ENCODE peak calls at places on chromosomes 3 and 15, in four cellular contexts. R is bronchial epithelial cell, W is cardiac muscle cell, T is suprapubic skin. J is an unnamed sample.

GRCh38 chr3:102904629-102905028 is 469.8 kb downstream of the ZPLD1 start:
- DNase-seq in R (no peak), W (no peak), T (no peak), J (no peak)

GRCh38 chr3:176937546-176937945 is 259.7 kb downstream of the TBL1XR1 start:
- DNase-seq in R (no peak), W (peak), T (no peak), J (no peak)

GRCh38 chr3:8020459-8020858 is 481.2 kb upstream of the LMCD1 start:
- DNase-seq in R (no peak), W (no peak), T (no peak), J (no peak)

GRCh38 chr15:71957026-71957425 is 146.7 kb downstream of the NR2E3 start:
- DNase-seq in R (no peak), W (no peak), T (no peak), J (no peak)

GRCh38 chr3:188259611-188260010 is 105.7 kb downstream of the LPP start:
- DNase-seq in R (no peak), W (no peak), T (no peak), J (no peak)

GRCh38 chr15:91271565-91272153 is 171.6 kb downstream of the SV2B start:
- DNase-seq in R (peak), W (peak), T (no peak), J (peak)

GRCh38 chr3:27293954-27294353 is 75.2 kb downstream of the NEK10 start:
- DNase-seq in R (peak), W (no peak), T (no peak), J (peak)

GRCh38 chr3:155657161-155657560 is 87.7 kb downstream of the PLCH1 start:
- DNase-seq in R (no peak), W (no peak), T (no peak), J (no peak)

GRCh38 chr3:114878119-114878839 is 268.8 kb downstream of the ZBTB20 start:
- DNase-seq in R (peak), W (peak), T (no peak), J (peak)

GRCh38 chr3:106338582-106339219 is 469.9 kb upstream of the CBLB start:
- DNase-seq in R (no peak), W (no peak), T (no peak), J (no peak)

GRCh38 chr3:178086419-178086818 is 449.8 kb upstream of the KCNMB2 start:
- DNase-seq in R (no peak), W (no peak), T (no peak), J (no peak)

GRCh38 chr3:99842826-99843589 is 25.3 kb downstream of the CMSS1 start:
- DNase-seq in R (peak), W (peak), T (no peak), J (peak)

GRCh38 chr3:114484895-114485294 is 191.1 kb downstream of the TIGIT start:
- DNase-seq in R (no peak), W (no peak), T (no peak), J (no peak)

GRCh38 chr3:186342197-186342596 is 19.8 kb downstream of the DGKG start:
- DNase-seq in R (no peak), W (no peak), T (no peak), J (no peak)
- H3K4me3 ChIP-seq in R (no peak), W (no peak), T (no peak), J (no peak)

DNA sequence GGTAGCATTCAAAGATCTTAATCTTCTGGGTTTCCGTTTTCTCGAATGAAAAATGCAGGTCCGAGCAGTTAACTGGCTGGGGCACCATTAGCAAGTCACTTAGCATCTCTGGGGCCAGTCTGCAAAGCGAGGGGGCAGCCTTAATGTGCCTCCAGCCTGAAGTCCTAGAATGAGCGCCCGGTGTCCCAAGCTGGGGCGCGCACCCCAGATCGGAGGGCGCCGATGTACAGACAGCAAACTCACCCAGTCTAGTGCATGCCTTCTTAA is at the start of gene PATL2:
- DNase-seq in R (no peak), W (no peak), T (no peak), J (no peak)
- TF ChIP-seq CTCF in R (no peak), W (no peak), T (no peak), J (no peak)

GRCh38 chr3:12719984-12720656 is 38.9 kb downstream of the TMEM40 start:
- DNase-seq in R (peak), W (peak), T (peak), J (peak)

GRCh38 chr3:12725436-12725835 is 33.6 kb downstream of the TMEM40 start:
- DNase-seq in R (no peak), W (no peak), T (no peak), J (no peak)

GRCh38 chr3:12724794-12725193 is 34.3 kb downstream of the TMEM40 start:
- DNase-seq in R (no peak), W (no peak), T (no peak), J (no peak)

GRCh38 chr3:12719541-12719940 is 39.5 kb downstream of the TMEM40 start:
- DNase-seq in R (no peak), W (no peak), T (no peak), J (no peak)

GRCh38 chr3:12722205-12722604 is 36.9 kb downstream of the TMEM40 start:
- DNase-seq in R (no peak), W (no peak), T (no peak), J (no peak)
- H3K4me3 ChIP-seq in R (no peak), W (no peak), T (no peak), J (no peak)

GRCh38 chr3:59930170-59930569 is 880.3 kb upstream of the CFAP20DC start:
- DNase-seq in R (no peak), W (no peak), T (no peak), J (no peak)

GRCh38 chr3:59920801-59921200 is 871.0 kb upstream of the CFAP20DC start:
- DNase-seq in R (no peak), W (no peak), T (no peak), J (no peak)

GRCh38 chr3:59927061-59927460 is 877.2 kb upstream of the CFAP20DC start:
- DNase-seq in R (no peak), W (no peak), T (no peak), J (no peak)

GRCh38 chr3:59922226-59922625 is 872.4 kb upstream of the CFAP20DC start:
- DNase-seq in R (no peak), W (no peak), T (no peak), J (no peak)

DNA sequence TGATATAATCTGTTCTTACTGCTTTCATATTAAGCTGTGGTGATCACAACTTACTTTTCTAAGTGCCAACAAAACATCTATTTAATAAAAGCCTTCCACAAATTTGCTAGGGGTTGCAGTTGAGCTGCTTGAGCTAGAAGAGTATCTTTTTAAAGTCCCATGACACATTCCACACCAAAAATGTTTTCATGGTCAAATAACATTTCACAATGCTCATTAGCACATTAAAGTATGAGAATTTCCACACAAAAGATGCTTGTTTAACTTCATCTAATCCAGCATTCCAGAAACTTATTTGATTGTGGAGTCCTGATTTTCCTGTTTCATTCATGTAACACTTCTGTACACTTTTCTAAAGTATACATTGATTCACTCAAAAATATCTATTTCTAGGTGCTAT is 876.1 kb upstream of the CFAP20DC start:
- DNase-seq in R (no peak), W (no peak), T (no peak), J (no peak)
- TF ChIP-seq CTCF in R (no peak), W (no peak), T (no peak), J (no peak)

DNA sequence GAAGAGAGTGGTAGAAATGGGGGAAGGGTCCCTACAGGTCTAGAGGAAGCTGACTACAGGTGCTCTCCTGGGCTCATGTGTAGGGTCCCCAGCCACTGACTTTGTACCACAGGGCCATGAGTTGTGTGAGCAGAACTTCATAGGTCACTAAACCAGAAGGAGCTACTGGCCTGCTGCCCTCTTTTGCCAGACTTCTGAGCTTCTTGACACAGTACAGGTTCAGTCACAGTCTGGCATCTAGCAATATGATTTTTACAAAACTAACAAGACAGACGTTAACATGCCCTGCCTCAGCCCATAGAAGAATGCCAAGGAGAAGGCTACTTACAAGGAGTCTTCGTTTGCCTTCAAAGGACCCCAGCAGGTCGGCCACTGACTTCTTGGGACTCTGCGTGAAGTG is 3.2 kb downstream of the CCDC80 start:
- DNase-seq in R (no peak), W (no peak), T (no peak), J (no peak)
- H3K4me3 ChIP-seq in R (no peak), W (no peak), T (peak), J (no peak)

GRCh38 chr15:77576538-77576937 is 56.2 kb downstream of the LINGO1 start:
- DNase-seq in R (no peak), W (no peak), T (no peak), J (no peak)

GRCh38 chr15:77575203-77575934 is 57.3 kb downstream of the LINGO1 start:
- DNase-seq in R (no peak), W (no peak), T (no peak), J (no peak)

GRCh38 chr15:77579498-77580188 is 53.1 kb downstream of the LINGO1 start:
- DNase-seq in R (no peak), W (no peak), T (no peak), J (no peak)

GRCh38 chr15:77578641-77579372 is 53.9 kb downstream of the LINGO1 start:
- DNase-seq in R (no peak), W (no peak), T (no peak), J (no peak)

DNA sequence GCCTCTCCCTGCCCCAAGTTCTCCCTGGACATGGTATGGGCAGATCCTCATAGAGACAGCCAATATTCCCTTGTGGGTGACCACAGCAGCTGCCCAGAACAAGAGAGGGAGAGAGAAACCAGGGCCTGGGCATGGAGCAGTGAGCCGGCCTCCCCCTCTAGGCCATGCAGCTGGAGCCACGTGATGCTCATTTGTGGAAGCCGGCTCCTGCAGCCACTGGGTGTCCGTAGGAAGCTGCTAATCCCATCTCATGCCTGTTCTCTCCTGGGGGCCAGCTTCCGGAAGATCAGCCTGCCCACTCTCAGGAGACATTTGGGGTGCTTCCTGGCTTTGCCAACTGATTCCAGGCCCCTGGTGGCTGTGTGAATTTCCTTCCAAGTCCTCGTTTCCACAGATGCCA is 55.4 kb downstream of the LINGO1 start:
- DNase-seq in R (no peak), W (peak), T (no peak), J (no peak)
- TF ChIP-seq CTCF in R (no peak), W (no peak), T (no peak), J (no peak)

GRCh38 chr15:69412701-69413100 is 1.4 kb upstream of the KIF23 start:
- DNase-seq in R (no peak), W (no peak), T (no peak), J (peak)

GRCh38 chr15:69417581-69417980 is 3.4 kb downstream of the KIF23 start:
- DNase-seq in R (no peak), W (no peak), T (no peak), J (no peak)

GRCh38 chr15:69414702-69415161 is 583 bp downstream of the KIF23 start:
- DNase-seq in R (peak), W (peak), T (no peak), J (peak)

GRCh38 chr15:69413822-69414701 is at the start of gene KIF23:
- DNase-seq in R (peak), W (peak), T (peak), J (peak)

DNA sequence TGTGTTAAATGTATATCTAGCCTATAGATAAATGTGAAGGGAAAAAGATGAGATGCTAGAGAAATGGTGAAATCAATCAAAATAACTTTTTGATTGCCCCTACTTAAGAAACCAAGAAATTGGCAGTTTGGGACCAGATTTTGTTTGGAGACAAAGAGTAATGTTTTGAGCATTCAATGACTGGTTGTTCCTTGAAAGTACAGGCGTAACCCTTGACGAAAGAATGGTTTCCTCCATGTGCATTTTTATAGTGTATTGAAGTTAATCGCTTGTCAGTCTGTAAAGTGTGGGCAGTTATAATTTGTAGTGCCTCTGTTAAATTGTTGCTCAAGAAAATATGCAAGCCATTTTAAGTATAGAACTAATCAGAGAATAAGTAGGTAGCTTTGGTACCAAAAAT is 1.2 kb downstream of the KIF23 start:
- DNase-seq in R (no peak), W (peak), T (no peak), J (no peak)
- H3K4me3 ChIP-seq in R (no peak), W (peak), T (peak), J (peak)

GRCh38 chr3:66195347-66195783 is 25.4 kb upstream of the SLC25A26 start:
- DNase-seq in R (peak), W (peak), T (peak), J (peak)
- TF ChIP-seq CTCF in R (no peak), W (peak), T (no peak), J (no peak)

GRCh38 chr3:111961461-111962269 is 17.2 kb upstream of the ABHD10 start:
- DNase-seq in R (no peak), W (no peak), T (no peak), J (no peak)
- H3K4me3 ChIP-seq in R (no peak), W (no peak), T (no peak), J (no peak)

GRCh38 chr15:51499379-51499976 is 123.1 kb downstream of the DMXL2 start:
- DNase-seq in R (peak), W (peak), T (no peak), J (peak)
- TF ChIP-seq CTCF in R (peak), W (peak), T (peak), J (peak)